ENCODE peak calls at places on chromosomes 16 and 17, in ten cellular contexts. One of them, this sample, is unnamed.
A peak's percentile ranks its signal among the peaks of the same experiment; 100 is the strongest.

GRCh38 chr16:78122774-78123315 is 23.4 kb downstream of the WWOX start:
- DNase-seq in heart right ventricle: no peak
- DNase-seq in GM23338: peak; percentile 67
- DNase-seq in psoas muscle: peak; percentile 19
- DNase-seq in lung: no peak
- DNase-seq in HCT116: peak; percentile 22
- DNase-seq in ascending aorta: peak; percentile 69
- DNase-seq in PC-9: no peak
- DNase-seq in brain microvascular endothelial cell: peak; percentile 10
- DNase-seq in GM12865: peak; percentile 45
- DNase-seq in this sample: peak; percentile 57

GRCh38 chr17:20244671-20245070 is 222.7 kb downstream of the LGALS9B start:
- DNase-seq in GM23338: no peak
- DNase-seq in GM12865: no peak
- DNase-seq in HCT116: no peak
- DNase-seq in psoas muscle: no peak
- DNase-seq in brain microvascular endothelial cell: no peak
- DNase-seq in ascending aorta: no peak
- DNase-seq in heart right ventricle: no peak
- DNase-seq in PC-9: no peak
- DNase-seq in lung: no peak
- DNase-seq in this sample: no peak

GRCh38 chr17:59375858-59376257 is 44.4 kb downstream of the YPEL2 start:
- DNase-seq in psoas muscle: no peak
- DNase-seq in HCT116: no peak
- DNase-seq in heart right ventricle: no peak
- DNase-seq in PC-9: no peak
- DNase-seq in GM23338: no peak
- DNase-seq in lung: no peak
- DNase-seq in GM12865: peak; percentile 64
- DNase-seq in ascending aorta: no peak
- DNase-seq in brain microvascular endothelial cell: no peak
- DNase-seq in this sample: no peak

GRCh38 chr17:77233635-77234334 is 93.0 kb downstream of the SEC14L1 start:
- DNase-seq in ascending aorta: no peak
- DNase-seq in GM23338: no peak
- DNase-seq in PC-9: peak; percentile 49
- DNase-seq in psoas muscle: no peak
- DNase-seq in heart right ventricle: no peak
- DNase-seq in HCT116: no peak
- DNase-seq in brain microvascular endothelial cell: peak; percentile 86
- DNase-seq in lung: no peak
- DNase-seq in GM12865: peak; percentile 90
- DNase-seq in this sample: peak; percentile 63

GRCh38 chr17:14304222-14304844 is 3.5 kb downstream of the HS3ST3B1 start:
- DNase-seq in GM12865: no peak
- DNase-seq in brain microvascular endothelial cell: no peak
- DNase-seq in psoas muscle: no peak
- DNase-seq in PC-9: no peak
- DNase-seq in ascending aorta: no peak
- DNase-seq in lung: peak; percentile 6
- DNase-seq in heart right ventricle: no peak
- DNase-seq in HCT116: no peak
- DNase-seq in GM23338: no peak
- DNase-seq in this sample: no peak

GRCh38 chr16:3669067-3669466 is 14.6 kb downstream of the DNASE1 start:
- DNase-seq in brain microvascular endothelial cell: no peak
- DNase-seq in PC-9: no peak
- DNase-seq in heart right ventricle: no peak
- DNase-seq in psoas muscle: no peak
- DNase-seq in HCT116: no peak
- DNase-seq in GM12865: no peak
- DNase-seq in lung: no peak
- DNase-seq in ascending aorta: no peak
- DNase-seq in GM23338: no peak
- DNase-seq in this sample: no peak

GRCh38 chr16:3058173-3059030 is 7.0 kb upstream of the IL32 start:
- DNase-seq in HCT116: peak; percentile 35
- DNase-seq in GM12865: peak; percentile 72
- DNase-seq in ascending aorta: peak; percentile 75
- DNase-seq in GM23338: peak; percentile 84
- DNase-seq in brain microvascular endothelial cell: no peak
- DNase-seq in lung: no peak
- DNase-seq in psoas muscle: peak; percentile 42
- DNase-seq in PC-9: no peak
- DNase-seq in heart right ventricle: peak; percentile 49
- DNase-seq in this sample: no peak

GRCh38 chr17:67675481-67675880 is 42.3 kb upstream of the NOL11 start:
- DNase-seq in GM23338: no peak
- DNase-seq in brain microvascular endothelial cell: no peak
- DNase-seq in PC-9: no peak
- DNase-seq in GM12865: no peak
- DNase-seq in heart right ventricle: peak; percentile 23
- DNase-seq in HCT116: no peak
- DNase-seq in lung: no peak
- DNase-seq in psoas muscle: no peak
- DNase-seq in ascending aorta: no peak
- DNase-seq in this sample: no peak

GRCh38 chr17:72976971-72977767 is 115.3 kb downstream of the SLC39A11 start:
- DNase-seq in heart right ventricle: peak; percentile 57
- DNase-seq in brain microvascular endothelial cell: peak; percentile 95
- DNase-seq in GM12865: peak; percentile 72
- DNase-seq in PC-9: peak; percentile 84
- DNase-seq in lung: peak; percentile 32
- DNase-seq in psoas muscle: peak; percentile 26
- DNase-seq in HCT116: peak; percentile 82
- DNase-seq in ascending aorta: peak; percentile 73
- DNase-seq in GM23338: no peak
- DNase-seq in this sample: peak; percentile 87

GRCh38 chr16:83900611-83901010 is 1.7 kb downstream of the MLYCD start:
- DNase-seq in lung: no peak
- DNase-seq in psoas muscle: no peak
- DNase-seq in brain microvascular endothelial cell: no peak
- DNase-seq in ascending aorta: no peak
- DNase-seq in GM12865: no peak
- DNase-seq in heart right ventricle: no peak
- DNase-seq in PC-9: no peak
- DNase-seq in GM23338: no peak
- DNase-seq in HCT116: no peak
- DNase-seq in this sample: no peak

DNA sequence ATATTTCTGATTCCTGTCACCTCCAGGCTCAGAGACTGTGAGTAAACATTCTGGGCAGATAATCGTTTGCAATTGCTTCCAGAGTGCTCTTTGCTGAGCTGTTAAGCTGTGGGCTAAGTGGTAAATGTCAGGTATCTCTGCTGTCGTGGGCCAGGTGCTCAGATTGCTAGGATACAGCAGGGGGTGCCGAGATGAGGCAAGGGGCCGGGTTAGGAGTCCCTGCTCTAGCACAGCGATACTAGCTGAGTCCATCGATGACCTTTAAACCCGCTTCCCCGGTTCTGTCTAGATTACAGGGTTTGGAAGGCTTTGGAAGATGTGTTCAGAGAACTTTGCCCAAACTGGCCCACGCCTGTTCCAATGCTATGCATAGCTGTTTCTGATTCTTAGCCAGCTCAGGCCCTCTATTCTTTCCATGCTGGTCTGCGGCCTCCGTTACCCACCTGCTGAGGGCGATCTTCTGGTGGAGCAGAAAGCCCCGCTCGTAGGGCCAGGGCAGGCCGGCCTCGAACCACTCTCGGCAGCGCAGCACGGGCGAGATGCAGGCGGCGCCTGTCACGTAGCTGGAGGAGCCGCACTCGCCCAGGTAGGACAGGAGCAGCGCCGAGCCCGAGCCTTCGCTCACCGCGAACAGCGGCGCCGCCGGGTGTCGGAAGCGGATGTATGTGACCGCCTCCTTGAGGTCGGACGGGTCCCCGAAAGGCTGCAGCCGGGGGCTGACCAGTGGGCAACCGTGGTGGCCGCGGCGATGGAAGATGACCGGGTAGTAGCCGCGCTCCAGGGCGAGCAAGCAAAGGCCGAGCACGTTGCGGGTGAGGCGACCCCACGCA is 979 bp downstream of the ABHD15 start:
- DNase-seq in brain microvascular endothelial cell: no peak
- DNase-seq in heart right ventricle: peak; percentile 6
- DNase-seq in GM12865: peak; percentile 83
- DNase-seq in ascending aorta: no peak
- DNase-seq in psoas muscle: peak; percentile 39
- DNase-seq in lung: peak; percentile 46
- DNase-seq in PC-9: peak; percentile 52
- DNase-seq in HCT116: peak; percentile 22
- DNase-seq in GM23338: peak; percentile 82
- DNase-seq in this sample: no peak
- TF ChIP-seq CTCF in brain microvascular endothelial cell: peak; percentile 41
- TF ChIP-seq CTCF in heart right ventricle: no peak
- TF ChIP-seq CTCF in GM12865: no peak
- TF ChIP-seq CTCF in ascending aorta: no peak
- TF ChIP-seq CTCF in psoas muscle: no peak
- TF ChIP-seq CTCF in lung: no peak
- TF ChIP-seq CTCF in PC-9: no peak
- TF ChIP-seq CTCF in HCT116: peak; percentile 46
- TF ChIP-seq CTCF in GM23338: peak; percentile 20
- TF ChIP-seq CTCF in this sample: no peak

GRCh38 chr17:199195-199604 is 17.8 kb upstream of the DOC2B start:
- DNase-seq in HCT116: no peak
- DNase-seq in lung: no peak
- DNase-seq in brain microvascular endothelial cell: no peak
- DNase-seq in PC-9: no peak
- DNase-seq in psoas muscle: no peak
- DNase-seq in GM23338: no peak
- DNase-seq in ascending aorta: no peak
- DNase-seq in GM12865: no peak
- DNase-seq in heart right ventricle: no peak
- DNase-seq in this sample: peak; percentile 24
- H3K4me3 ChIP-seq in HCT116: no peak overlapping the region
- H3K4me3 ChIP-seq in lung: no peak overlapping the region
- H3K4me3 ChIP-seq in brain microvascular endothelial cell: no peak overlapping the region
- H3K4me3 ChIP-seq in PC-9: no peak overlapping the region
- H3K4me3 ChIP-seq in psoas muscle: no peak overlapping the region
- H3K4me3 ChIP-seq in GM23338: no peak overlapping the region
- H3K4me3 ChIP-seq in ascending aorta: no peak overlapping the region
- H3K4me3 ChIP-seq in GM12865: no peak overlapping the region
- H3K4me3 ChIP-seq in heart right ventricle: peak overlapping the region; percentile 38
- H3K4me3 ChIP-seq in this sample: no peak overlapping the region

DNA sequence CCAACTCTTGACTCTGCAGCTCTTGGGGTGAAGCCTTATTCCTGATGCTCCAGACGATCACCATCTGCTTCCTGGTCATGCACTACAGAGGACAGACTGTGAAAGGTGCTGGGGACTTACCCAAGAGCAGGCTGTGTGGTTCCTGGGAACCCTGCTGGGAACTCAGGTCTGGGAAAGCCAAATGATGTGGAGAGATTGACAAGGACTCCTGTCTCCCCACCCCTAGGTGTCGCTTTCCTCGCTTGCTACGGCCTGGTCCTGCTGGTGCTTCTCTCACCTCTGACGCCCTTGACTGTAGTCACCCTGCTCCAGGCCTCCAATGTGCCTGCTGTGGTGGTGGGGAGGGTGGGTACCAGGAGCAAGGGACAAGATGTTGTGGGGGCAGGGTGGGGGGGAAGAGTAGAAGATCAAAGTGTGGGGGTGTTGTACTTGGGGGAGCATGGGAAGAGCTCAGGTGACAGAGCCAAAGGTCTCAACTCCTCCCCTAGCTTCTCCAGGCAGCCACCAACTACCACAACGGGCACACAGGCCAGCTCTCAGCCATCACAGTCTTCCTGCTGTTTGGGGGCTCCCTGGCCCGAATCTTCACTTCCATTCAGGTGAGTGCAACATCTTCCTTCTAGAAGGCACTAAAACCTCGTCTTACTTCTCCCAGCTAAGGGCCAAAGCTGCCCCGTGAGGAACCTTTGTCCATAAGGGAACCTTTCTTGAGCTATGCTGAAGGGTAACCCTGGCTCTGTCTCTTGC is 3.0 kb downstream of the SOX15 start:
- DNase-seq in lung: no peak
- DNase-seq in ascending aorta: no peak
- DNase-seq in heart right ventricle: peak; percentile 38
- DNase-seq in HCT116: peak; percentile 58
- DNase-seq in GM12865: no peak
- DNase-seq in PC-9: peak; percentile 63
- DNase-seq in GM23338: peak; percentile 66
- DNase-seq in brain microvascular endothelial cell: no peak
- DNase-seq in psoas muscle: no peak
- DNase-seq in this sample: no peak
- TF ChIP-seq CTCF in lung: no peak
- TF ChIP-seq CTCF in ascending aorta: no peak
- TF ChIP-seq CTCF in heart right ventricle: no peak
- TF ChIP-seq CTCF in HCT116: peak; percentile 68
- TF ChIP-seq CTCF in GM12865: peak; percentile 24
- TF ChIP-seq CTCF in PC-9: peak; percentile 63
- TF ChIP-seq CTCF in GM23338: peak; percentile 65
- TF ChIP-seq CTCF in brain microvascular endothelial cell: peak; percentile 49
- TF ChIP-seq CTCF in psoas muscle: no peak
- TF ChIP-seq CTCF in this sample: no peak

DNA sequence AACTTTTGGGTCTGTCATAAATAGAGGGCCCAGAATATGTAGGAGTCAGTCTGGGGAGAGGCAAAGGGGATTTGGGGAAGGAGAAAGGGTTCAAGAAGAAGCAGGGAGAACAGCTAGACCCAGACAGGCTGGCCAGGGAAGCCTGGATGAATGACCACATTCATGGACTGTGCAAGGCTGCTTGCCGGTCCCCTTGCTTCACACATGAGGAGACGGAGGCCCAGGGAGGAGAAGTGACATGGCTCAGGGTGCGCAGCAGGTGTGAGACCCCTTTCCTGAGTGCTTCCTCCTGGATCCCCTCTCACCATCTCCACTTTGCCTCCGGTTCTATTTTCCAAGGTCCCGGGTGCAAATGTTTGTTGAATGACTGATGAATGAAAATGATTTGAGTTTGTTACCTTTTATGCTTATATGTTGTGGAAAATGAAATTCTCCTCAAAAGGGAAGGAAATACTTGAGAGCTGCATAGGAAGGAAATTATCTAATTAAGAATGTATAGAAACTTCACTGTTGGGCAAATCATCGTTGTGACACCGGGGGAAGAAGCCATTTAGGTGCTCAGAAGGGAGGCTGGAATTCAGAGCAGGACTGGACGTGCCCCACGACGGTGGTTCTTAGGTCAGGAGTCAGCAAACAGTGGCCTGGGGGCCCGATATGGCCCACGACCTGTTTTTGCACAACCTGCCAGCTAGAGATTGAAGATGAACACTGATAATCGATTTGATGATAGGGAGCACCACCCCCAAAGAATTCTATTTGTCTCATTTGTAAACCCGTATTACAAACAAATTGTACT is 559 bp downstream of the ITGAM start:
- DNase-seq in ascending aorta: no peak
- DNase-seq in GM23338: no peak
- DNase-seq in GM12865: no peak
- DNase-seq in brain microvascular endothelial cell: no peak
- DNase-seq in HCT116: no peak
- DNase-seq in lung: no peak
- DNase-seq in heart right ventricle: no peak
- DNase-seq in psoas muscle: no peak
- DNase-seq in PC-9: no peak
- DNase-seq in this sample: no peak
- H3K4me3 ChIP-seq in ascending aorta: no peak overlapping the region
- H3K4me3 ChIP-seq in GM23338: no peak overlapping the region
- H3K4me3 ChIP-seq in GM12865: no peak overlapping the region
- H3K4me3 ChIP-seq in brain microvascular endothelial cell: no peak overlapping the region
- H3K4me3 ChIP-seq in HCT116: no peak overlapping the region
- H3K4me3 ChIP-seq in lung: peak overlapping the region; percentile 45
- H3K4me3 ChIP-seq in heart right ventricle: peak overlapping the region; percentile 32
- H3K4me3 ChIP-seq in psoas muscle: peak overlapping the region; percentile 29
- H3K4me3 ChIP-seq in PC-9: no peak overlapping the region
- H3K4me3 ChIP-seq in this sample: no peak overlapping the region